ENCODE peak calls at places on chromosomes 4 and X, in four cellular contexts. Y is bronchial epithelial cell, N is OCI-LY7, Z is HL-60. U is an unnamed sample.

GRCh38 chr4:156322592-156322991 is 368.9 kb upstream of the CTSO start:
- DNase-seq in Y (peak), N (no peak), Z (no peak), U (no peak)

GRCh38 chrX:100319716-100320115 is 90.4 kb downstream of the PCDH19 start:
- DNase-seq in Y (no peak), Z (no peak), N (no peak), U (no peak)

GRCh38 chr4:69984030-69984443 is 11.7 kb upstream of the STATH start:
- DNase-seq in Z (no peak), N (no peak), Y (peak), U (no peak)

GRCh38 chrX:31845003-31845402 is 773.2 kb upstream of the FTHL17 start:
- DNase-seq in N (no peak), Z (no peak), Y (peak), U (no peak)

GRCh38 chr4:168942985-168943384 is 67.1 kb downstream of the CBR4 start:
- DNase-seq in Y (no peak), Z (no peak), N (peak), U (no peak)

GRCh38 chr4:137614491-137614890 is 82.2 kb upstream of the PCDH18 start:
- DNase-seq in Y (peak), N (no peak), Z (no peak), U (no peak)

GRCh38 chr4:3261411-3262207 is 12.7 kb downstream of the MSANTD1 start:
- DNase-seq in N (no peak), Z (no peak), Y (no peak), U (no peak)

GRCh38 chrX:71103110-71103983 is 3.2 kb downstream of the CXorf65 start:
- DNase-seq in N (peak), Y (no peak), Z (peak), U (peak)

GRCh38 chr4:2660596-2661211 is 95.4 kb downstream of the TNIP2 start:
- DNase-seq in Z (no peak), Y (no peak), N (no peak), U (no peak)

GRCh38 chr4:145756244-145756643 is 76.3 kb downstream of the C4orf51 start:
- DNase-seq in Z (no peak), Y (no peak), N (no peak), U (no peak)

GRCh38 chrX:27309406-27309805 is 153.7 kb downstream of the PPP4R3C start:
- DNase-seq in Z (no peak), Y (peak), N (no peak), U (no peak)

GRCh38 chr4:152719856-152720556 is 40.2 kb upstream of the TMEM154 start:
- DNase-seq in Z (no peak), Y (peak), N (no peak), U (no peak)

GRCh38 chr4:81631958-81632439 is 160.3 kb upstream of the RASGEF1B start:
- DNase-seq in Y (peak), N (peak), Z (peak), U (no peak)

GRCh38 chrX:129759576-129760061 is 20.1 kb upstream of the SASH3 start:
- DNase-seq in Y (peak), Z (peak), N (no peak), U (no peak)

GRCh38 chr4:103482893-103483292 is 236.9 kb downstream of the TACR3 start:
- DNase-seq in Y (no peak), Z (no peak), N (no peak), U (no peak)
- TF ChIP-seq CTCF in Y (no peak), Z (no peak), N (no peak), U (no peak)

GRCh38 chrX:13900351-13900750 is 83.5 kb upstream of the GPM6B start:
- DNase-seq in Y (no peak), N (no peak), Z (no peak), U (no peak)

GRCh38 chrX:13898603-13899002 is 81.7 kb upstream of the GPM6B start:
- DNase-seq in Z (no peak), Y (peak), N (no peak), U (no peak)

GRCh38 chrX:13897571-13897970 is 80.7 kb upstream of the GPM6B start:
- DNase-seq in Z (no peak), N (no peak), Y (no peak), U (no peak)

GRCh38 chrX:13899607-13900006 is 82.7 kb upstream of the GPM6B start:
- DNase-seq in Y (peak), N (no peak), Z (no peak), U (no peak)

GRCh38 chrX:13898084-13898483 is 81.2 kb upstream of the GPM6B start:
- DNase-seq in Z (peak), N (peak), Y (no peak), U (peak)
- TF ChIP-seq CTCF in Z (no peak), N (peak), Y (peak), U (peak)

DNA sequence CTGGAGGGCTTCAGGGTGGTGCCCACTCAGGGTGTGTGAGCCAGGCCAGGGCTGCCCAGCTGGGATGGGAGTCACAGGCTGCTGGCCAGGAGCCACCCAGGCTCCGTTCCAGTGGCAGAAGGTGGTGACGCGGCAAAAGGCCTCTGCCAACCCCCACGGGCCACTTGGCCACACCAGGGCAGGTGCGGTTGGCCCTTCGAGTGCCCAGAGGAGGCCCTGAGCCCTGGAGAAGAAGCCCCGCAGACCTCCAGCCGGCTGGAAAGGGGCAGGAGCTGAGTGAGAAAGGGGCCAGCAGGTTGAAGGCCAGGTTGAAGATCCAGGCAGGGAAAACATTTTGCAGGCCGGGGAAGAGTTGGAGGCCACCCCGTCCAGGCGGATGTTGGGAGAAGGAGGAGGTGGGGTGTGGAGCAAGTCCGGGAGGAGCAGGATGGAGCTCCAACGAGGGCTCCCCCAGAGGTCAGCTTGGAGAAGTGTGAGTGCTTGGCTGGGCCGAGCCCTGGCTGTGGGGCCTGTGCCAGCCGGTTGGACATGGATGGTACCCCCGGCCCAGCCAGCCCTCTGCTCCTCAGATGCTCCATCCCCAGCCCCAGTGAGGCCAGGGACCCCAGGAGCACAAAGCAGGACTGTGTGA is 2.8 kb upstream of the CPLX1 start:
- DNase-seq in Z (no peak), Y (no peak), N (no peak), U (no peak)
- TF ChIP-seq CTCF in Z (no peak), Y (peak), N (no peak), U (no peak)

GRCh38 chrX:106035064-106035463 is 3.5 kb downstream of the SERPINA7 start:
- DNase-seq in N (peak), Z (no peak), Y (no peak), U (no peak)
- TF ChIP-seq CTCF in N (peak), Z (no peak), Y (peak), U (peak)

DNA sequence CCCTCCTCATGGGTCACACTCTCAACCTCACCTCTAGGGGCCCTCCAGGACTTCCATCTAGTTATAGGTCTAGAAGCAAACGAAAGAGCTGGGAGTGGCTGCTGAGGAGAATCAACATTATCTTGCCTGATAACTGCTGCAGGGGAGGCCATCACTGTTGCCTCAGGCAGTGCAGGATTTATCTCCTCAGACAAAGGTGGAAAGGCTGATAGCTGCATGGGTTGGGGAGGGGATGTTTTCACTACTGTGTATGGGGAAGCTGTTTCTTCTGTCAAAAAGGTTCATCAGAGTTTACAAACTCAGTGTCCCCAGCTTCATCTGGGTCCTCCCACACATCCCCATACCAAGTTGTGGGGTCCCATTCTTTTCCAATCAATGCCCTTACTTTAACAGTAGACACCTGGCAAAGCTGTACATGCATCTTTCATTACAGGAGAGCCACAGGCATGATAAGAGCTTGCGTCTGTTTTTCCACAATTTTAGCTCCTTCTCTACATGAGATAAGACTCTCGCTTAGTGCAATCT is 17.6 kb upstream of the PRDM8 start:
- DNase-seq in N (no peak), Z (no peak), Y (no peak), U (no peak)
- TF ChIP-seq CTCF in N (no peak), Z (no peak), Y (no peak), U (no peak)